ENCODE peak calls at places on chromosomes 5 and 9, in eight cellular contexts. E is fibroblast of pulmonary artery; G is CD8-positive, alpha-beta T cell; F is tibial artery; H is fibroblast of the aortic adventitia; S is breast epithelium; W is colonic mucosa; N is left ventricle myocardium inferior. I is an unnamed sample.

GRCh38 chr5:151298465-151298864 is 5.1 kb downstream of the SLC36A3 start:
- DNase-seq in E (peak), G (no peak), F (no peak), H (peak), S (no peak), W (no peak), N (no peak), I (peak)

GRCh38 chr5:173045481-173045880 is 10.7 kb upstream of the CREBRF start:
- DNase-seq in E (no peak), G (no peak), F (no peak), H (no peak), S (no peak), W (no peak), N (no peak), I (no peak)

GRCh38 chr5:98454904-98455303 is 318.6 kb upstream of the RGMB start:
- DNase-seq in E (peak), G (no peak), F (no peak), H (peak), S (no peak), W (no peak), N (no peak), I (peak)

GRCh38 chr5:59661306-59661705 is 232.2 kb downstream of the PDE4D start:
- DNase-seq in E (no peak), G (no peak), F (no peak), H (no peak), S (no peak), W (no peak), N (no peak), I (no peak)

GRCh38 chr5:99004960-99005359 is 76.2 kb upstream of the CHD1 start:
- DNase-seq in E (no peak), G (peak), F (no peak), H (no peak), S (no peak), W (no peak), N (no peak), I (no peak)

GRCh38 chr9:37954581-37954981 is 50.7 kb upstream of the SLC25A51 start:
- DNase-seq in E (no peak), G (no peak), F (no peak), H (no peak), S (no peak), W (no peak), N (no peak), I (no peak)

GRCh38 chr5:151195622-151196021 is 28.3 kb downstream of the CCDC69 start:
- DNase-seq in E (peak), G (no peak), F (no peak), H (peak), S (no peak), W (no peak), N (no peak), I (peak)

GRCh38 chr9:107638496-107638895 is 148.9 kb upstream of the KLF4 start:
- DNase-seq in E (no peak), G (no peak), F (no peak), H (no peak), S (no peak), W (no peak), N (no peak), I (no peak)

GRCh38 chr5:68426609-68427008 is 211.1 kb downstream of the PIK3R1 start:
- DNase-seq in E (no peak), G (no peak), F (no peak), H (no peak), S (no peak), W (no peak), N (no peak), I (no peak)

GRCh38 chr5:133149333-133149732 is 97.5 kb downstream of the HSPA4 start:
- DNase-seq in E (no peak), G (no peak), F (no peak), H (no peak), S (no peak), W (no peak), N (no peak), I (no peak)

GRCh38 chr5:107313098-107313497 is 357.6 kb downstream of the EFNA5 start:
- DNase-seq in E (no peak), G (no peak), F (no peak), H (no peak), S (no peak), W (no peak), N (no peak), I (no peak)

GRCh38 chr5:107618233-107618632 is 52.5 kb downstream of the EFNA5 start:
- DNase-seq in E (peak), G (no peak), F (no peak), H (no peak), S (no peak), W (no peak), N (no peak), I (no peak)

GRCh38 chr9:69542942-69543704 is 129.0 kb downstream of the APBA1 start:
- DNase-seq in E (no peak), G (no peak), F (no peak), H (peak), S (no peak), W (no peak), N (peak), I (no peak)

GRCh38 chr5:50799596-50799995 is 133.2 kb downstream of the PARP8 start:
- DNase-seq in E (no peak), G (no peak), F (no peak), H (no peak), S (no peak), W (no peak), N (no peak), I (no peak)

GRCh38 chr9:89814340-89815040 is 209.7 kb downstream of the GADD45G start:
- DNase-seq in E (peak), G (no peak), F (no peak), H (no peak), S (no peak), W (no peak), N (no peak), I (peak)

GRCh38 chr9:69324549-69325401 is at the start of gene ENTREP1:
- DNase-seq in E (peak), G (no peak), F (peak), H (peak), S (peak), W (peak), N (peak), I (peak)

GRCh38 chr9:35813434-35814105 is 1.3 kb downstream of the HINT2 start:
- DNase-seq in E (peak), G (no peak), F (no peak), H (peak), S (no peak), W (no peak), N (no peak), I (peak)
- TF ChIP-seq CTCF in E (peak), G (no peak), F (no peak), H (peak), S (no peak), W (no peak), N (peak), I (peak)

DNA sequence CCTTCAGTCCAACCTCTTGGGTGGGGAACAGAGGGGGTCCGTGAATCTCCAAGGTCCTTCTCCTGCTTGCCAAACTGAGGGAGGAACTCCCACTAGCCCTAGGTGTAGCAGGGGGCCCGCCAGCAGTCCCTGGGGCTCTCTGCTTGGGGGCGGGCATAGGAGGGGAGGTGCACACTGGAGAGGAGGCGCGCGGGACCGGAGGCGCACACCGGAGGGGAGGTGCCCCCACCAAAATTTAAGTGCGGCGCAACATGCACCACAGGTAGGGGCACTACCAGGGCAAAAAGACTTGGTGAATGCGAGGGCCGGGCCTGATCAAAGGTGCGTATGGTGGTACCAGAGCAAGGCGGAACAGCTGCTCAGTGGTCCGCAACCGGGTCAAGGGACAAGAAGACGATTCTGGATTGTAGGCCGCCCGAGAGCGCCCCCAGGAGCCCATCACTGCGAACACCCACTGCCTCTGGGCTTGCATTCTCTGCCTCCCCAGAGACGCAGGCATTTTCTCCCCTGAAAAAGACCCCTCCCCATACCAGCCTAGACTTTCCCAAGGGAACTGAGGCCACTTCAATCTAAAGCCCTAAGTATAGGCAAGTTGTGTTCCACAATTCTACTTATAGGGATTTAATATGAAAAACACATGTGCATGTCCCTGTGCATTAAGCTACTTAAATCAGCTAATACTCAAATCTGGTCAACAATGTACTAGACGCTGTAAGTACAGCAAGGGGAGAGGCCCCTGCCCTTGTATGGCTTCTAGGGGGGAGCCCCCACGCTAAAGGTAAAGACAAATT is 50.6 kb downstream of the TGFBI start:
- DNase-seq in E (no peak), G (no peak), F (no peak), H (no peak), S (no peak), W (no peak), N (no peak), I (no peak)
- H3K4me3 ChIP-seq in E (peak), G (peak), F (peak), H (no peak), S (peak), W (no peak), N (peak), I (no peak)

DNA sequence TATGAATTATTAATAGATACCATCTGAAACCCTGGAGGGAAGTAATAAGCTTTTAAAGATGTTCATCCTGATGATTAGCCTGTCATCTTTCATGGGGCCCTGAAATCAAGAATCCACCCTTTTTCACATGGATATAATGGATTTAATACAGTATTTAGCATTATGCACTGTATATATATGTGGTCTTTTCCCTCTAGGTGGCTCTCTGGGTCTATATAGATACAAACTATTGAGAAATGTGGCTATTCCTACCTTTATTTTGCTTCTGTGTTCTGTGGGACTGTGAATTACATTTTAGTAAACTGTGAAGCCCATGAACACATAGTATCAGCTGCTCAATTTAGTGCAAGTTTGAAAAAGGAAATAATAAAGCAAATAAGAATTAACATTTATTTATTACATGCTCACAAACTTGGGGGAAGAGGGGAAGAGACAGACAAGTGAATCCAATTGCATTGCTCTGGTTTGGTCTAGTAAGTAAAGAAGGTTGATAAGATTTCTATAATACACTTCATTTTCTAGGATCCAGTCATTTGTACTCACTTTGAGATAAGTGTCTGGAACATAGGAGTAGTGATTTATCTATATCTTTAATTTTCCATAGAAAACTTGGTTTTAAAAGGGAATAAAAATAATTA is 112.2 kb downstream of the SCAMP1 start:
- DNase-seq in E (peak), G (no peak), F (no peak), H (peak), S (no peak), W (no peak), N (no peak), I (peak)
- TF ChIP-seq CTCF in E (peak), G (no peak), F (no peak), H (peak), S (no peak), W (no peak), N (peak), I (peak)

GRCh38 chr5:72206160-72206559 is 98.9 kb downstream of the MAP1B start:
- DNase-seq in E (no peak), G (no peak), F (no peak), H (no peak), S (no peak), W (no peak), N (no peak), I (no peak)

GRCh38 chr5:72204946-72205345 is 97.7 kb downstream of the MAP1B start:
- DNase-seq in E (no peak), G (no peak), F (no peak), H (no peak), S (no peak), W (no peak), N (no peak), I (peak)

GRCh38 chr5:72203251-72203845 is 96.1 kb downstream of the MAP1B start:
- DNase-seq in E (no peak), G (no peak), F (no peak), H (no peak), S (peak), W (no peak), N (no peak), I (no peak)

GRCh38 chr5:72206994-72207393 is 99.7 kb downstream of the MAP1B start:
- DNase-seq in E (no peak), G (no peak), F (no peak), H (no peak), S (no peak), W (no peak), N (no peak), I (no peak)

DNA sequence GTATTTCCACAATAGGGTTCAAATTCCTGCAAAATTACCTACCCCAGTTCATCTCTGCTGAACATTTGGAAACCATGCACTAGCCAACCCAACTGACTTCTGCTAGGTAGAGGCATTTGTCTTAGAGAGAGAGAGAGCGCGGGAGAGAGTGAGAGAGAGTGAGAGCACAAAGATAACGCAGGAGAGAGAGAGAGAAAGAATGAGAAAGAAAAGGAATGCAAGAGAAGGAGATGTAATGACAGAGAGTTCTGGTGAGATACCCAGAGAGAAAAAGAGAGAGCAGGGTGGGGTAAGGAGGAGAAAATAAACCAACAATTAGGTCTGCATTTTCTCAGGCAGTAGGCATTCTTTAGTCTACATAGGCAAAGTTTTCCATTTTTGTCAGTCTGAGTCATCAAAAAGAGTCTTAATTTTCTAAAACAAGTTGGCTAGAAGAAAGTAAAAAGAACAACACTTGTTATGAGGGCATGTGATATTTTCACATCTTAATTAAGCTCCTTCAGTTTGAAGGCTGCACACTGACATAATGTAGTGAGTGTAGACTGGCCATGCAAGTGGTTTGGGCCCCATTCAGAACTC is 98.2 kb downstream of the MAP1B start:
- DNase-seq in E (no peak), G (no peak), F (no peak), H (peak), S (no peak), W (no peak), N (no peak), I (peak)
- H3K4me3 ChIP-seq in E (no peak), G (no peak), F (no peak), H (no peak), S (no peak), W (no peak), N (no peak), I (no peak)

DNA sequence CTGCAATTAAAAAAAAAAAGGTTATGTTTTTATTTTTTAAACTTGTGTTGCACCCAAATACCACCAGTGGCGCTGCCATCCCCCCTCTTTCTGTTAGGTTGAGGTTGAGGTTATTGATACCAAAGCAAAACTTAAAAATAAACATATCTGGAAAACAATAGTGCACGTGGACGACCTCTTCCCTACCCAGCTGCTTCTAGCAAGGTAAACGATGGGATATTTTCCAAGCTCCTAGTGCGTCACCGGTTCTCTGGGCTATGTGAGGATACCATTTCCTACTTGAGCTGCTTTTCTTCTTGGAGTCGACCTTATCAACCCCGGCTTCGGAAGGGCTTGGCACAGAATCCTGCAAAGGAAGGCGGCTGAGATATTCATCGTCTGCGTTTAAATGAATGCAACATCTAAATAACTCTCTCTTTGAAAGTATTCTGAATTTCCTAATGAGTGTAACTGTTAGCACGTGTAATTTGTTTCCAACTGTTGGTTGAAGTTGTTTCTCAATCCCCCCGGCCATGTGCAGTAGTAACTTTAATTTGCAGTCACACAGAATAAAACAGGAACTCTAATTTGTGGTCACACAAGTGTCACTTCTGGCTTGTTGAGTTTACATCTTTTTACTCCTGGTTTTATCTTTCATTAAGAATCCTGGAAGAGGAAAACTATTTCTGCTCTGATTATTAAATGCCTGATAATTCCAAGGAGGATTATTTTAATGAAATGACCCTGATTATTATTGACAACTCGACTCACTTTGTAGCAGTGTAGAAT is 993 bp downstream of the SCAMP1 start:
- DNase-seq in E (peak), G (no peak), F (no peak), H (peak), S (peak), W (peak), N (peak), I (peak)
- TF ChIP-seq CTCF in E (peak), G (peak), F (no peak), H (peak), S (no peak), W (peak), N (peak), I (peak)

DNA sequence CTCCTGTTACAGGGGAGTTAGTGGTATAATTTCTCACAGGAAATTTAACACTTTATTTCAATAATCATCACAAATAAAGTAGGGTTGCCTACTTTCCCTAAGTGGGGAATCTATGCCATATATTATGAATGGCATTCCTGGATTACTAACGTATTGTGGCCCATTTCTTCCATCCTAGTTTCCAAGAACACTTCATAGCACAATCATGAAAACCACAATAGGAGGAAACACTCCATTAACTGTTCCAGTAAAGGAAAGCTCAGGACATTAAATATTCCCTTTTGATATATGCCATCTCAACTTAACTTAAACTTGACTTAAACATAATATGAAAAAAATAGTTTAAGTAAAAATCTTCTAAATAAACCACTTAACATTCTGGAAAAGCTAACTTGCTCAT is 2.1 kb downstream of the CPLANE1 start:
- DNase-seq in E (no peak), G (no peak), F (no peak), H (no peak), S (no peak), W (no peak), N (no peak), I (no peak)
- H3K4me3 ChIP-seq in E (no peak), G (no peak), F (no peak), H (no peak), S (no peak), W (no peak), N (no peak), I (no peak)

GRCh38 chr5:67353500-67353931 is 156.9 kb upstream of the CD180 start:
- DNase-seq in E (peak), G (no peak), F (no peak), H (no peak), S (no peak), W (no peak), N (no peak), I (peak)

GRCh38 chr5:67350600-67351315 is 154.2 kb upstream of the CD180 start:
- DNase-seq in E (no peak), G (peak), F (no peak), H (no peak), S (no peak), W (no peak), N (no peak), I (peak)

GRCh38 chr5:67350185-67350584 is 153.6 kb upstream of the CD180 start:
- DNase-seq in E (no peak), G (no peak), F (no peak), H (no peak), S (no peak), W (no peak), N (no peak), I (peak)

GRCh38 chr5:67355135-67355729 is 158.6 kb upstream of the CD180 start:
- DNase-seq in E (no peak), G (no peak), F (no peak), H (no peak), S (no peak), W (no peak), N (no peak), I (no peak)

DNA sequence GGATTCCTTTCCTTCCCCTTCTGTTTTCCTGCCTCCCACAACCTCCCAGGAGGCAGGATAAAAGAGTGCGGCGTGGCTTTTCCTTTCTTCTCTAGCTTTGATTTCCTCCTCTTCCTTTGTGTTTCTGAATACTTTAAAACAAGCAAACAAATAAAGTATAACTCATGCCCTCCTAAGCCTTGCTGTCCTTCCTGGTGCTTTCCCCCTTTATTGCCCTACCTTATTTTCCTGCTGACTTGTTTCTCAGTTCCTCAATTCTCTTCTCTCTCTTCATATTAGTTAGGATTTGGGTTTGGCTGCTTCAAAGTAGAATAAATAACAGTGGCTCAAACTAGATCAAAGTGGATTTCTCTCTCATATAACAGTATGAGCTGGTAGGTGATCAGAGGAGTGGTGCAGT is 157.5 kb upstream of the CD180 start:
- DNase-seq in E (no peak), G (no peak), F (no peak), H (no peak), S (no peak), W (no peak), N (no peak), I (no peak)
- TF ChIP-seq CTCF in E (no peak), G (no peak), F (no peak), H (no peak), S (no peak), W (no peak), N (no peak), I (no peak)

DNA sequence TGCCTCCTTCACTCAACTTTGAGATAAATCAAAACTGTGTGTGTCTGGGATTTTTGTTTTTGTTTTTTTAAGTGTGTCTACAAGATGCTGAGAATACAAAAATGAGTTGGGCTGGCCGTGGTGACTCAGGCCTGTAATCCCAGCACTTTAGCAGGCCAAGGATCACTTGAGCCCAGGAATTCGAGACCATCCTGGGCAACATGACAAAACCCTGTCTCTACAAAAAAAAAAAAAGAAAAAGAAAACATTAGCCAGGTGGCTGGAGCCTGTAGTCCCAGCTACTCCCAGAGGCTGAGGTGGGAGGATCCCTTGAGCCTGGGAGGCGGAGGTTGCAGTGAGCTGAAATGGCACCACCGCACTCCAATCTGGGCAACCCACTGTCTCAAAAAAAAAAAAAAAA is 21.0 kb downstream of the HNRNPK start:
- DNase-seq in E (peak), G (no peak), F (no peak), H (peak), S (no peak), W (no peak), N (no peak), I (peak)
- H3K4me3 ChIP-seq in E (no peak), G (no peak), F (no peak), H (no peak), S (no peak), W (no peak), N (no peak), I (no peak)

GRCh38 chr5:138611295-138612220 is 36.4 kb upstream of the HSPA9 start:
- DNase-seq in E (peak), G (no peak), F (no peak), H (no peak), S (no peak), W (no peak), N (no peak), I (no peak)
- TF ChIP-seq CTCF in E (no peak), G (no peak), F (no peak), H (no peak), S (no peak), W (no peak), N (peak), I (no peak)

I was measured in AG10803.